ENCODE peak calls at places on chromosomes 1 and 21, in five cellular contexts. One of them, this sample, is unnamed. For H3K9me3, the result is how much of the 10 kb centered on the place peaks cover.

GRCh38 chr1:211601982-211602644 is 23.2 kb upstream of the SLC30A1 start:
- DNase-seq in PC-3: peak
- DNase-seq in astrocyte: no peak
- DNase-seq in IMR-90: no peak
- DNase-seq in neural progenitor cell: no peak
- DNase-seq in this sample: no peak

GRCh38 chr1:23401313-23401712 is 23.2 kb downstream of the TCEA3 start:
- DNase-seq in astrocyte: no peak
- DNase-seq in PC-3: no peak
- DNase-seq in neural progenitor cell: no peak
- DNase-seq in IMR-90: no peak
- DNase-seq in this sample: no peak

GRCh38 chr21:42150458-42151085 is 68.4 kb upstream of the ABCG1 start:
- DNase-seq in IMR-90: no peak
- DNase-seq in neural progenitor cell: no peak
- DNase-seq in PC-3: no peak
- DNase-seq in astrocyte: no peak
- DNase-seq in this sample: no peak

GRCh38 chr1:201399352-201400126 is 415 bp upstream of the LAD1 start:
- DNase-seq in neural progenitor cell: peak
- DNase-seq in PC-3: peak
- DNase-seq in astrocyte: no peak
- DNase-seq in IMR-90: no peak
- DNase-seq in this sample: peak

GRCh38 chr1:226002667-226003501 is 3.7 kb upstream of the SDE2 start:
- DNase-seq in PC-3: no peak
- DNase-seq in IMR-90: peak
- DNase-seq in neural progenitor cell: peak
- DNase-seq in astrocyte: peak
- DNase-seq in this sample: peak

GRCh38 chr1:236558069-236558468 is 34.3 kb downstream of the LGALS8 start:
- DNase-seq in PC-3: no peak
- DNase-seq in neural progenitor cell: no peak
- DNase-seq in IMR-90: no peak
- DNase-seq in astrocyte: no peak
- DNase-seq in this sample: no peak

GRCh38 chr1:235073968-235074334 is 54.7 kb downstream of the TOMM20 start:
- DNase-seq in PC-3: no peak
- DNase-seq in astrocyte: no peak
- DNase-seq in neural progenitor cell: no peak
- DNase-seq in IMR-90: no peak
- DNase-seq in this sample: no peak

GRCh38 chr1:44707112-44707881 is 23.7 kb downstream of the RNU5D-1 start:
- DNase-seq in astrocyte: peak
- DNase-seq in IMR-90: peak
- DNase-seq in PC-3: peak
- DNase-seq in neural progenitor cell: no peak
- DNase-seq in this sample: peak

GRCh38 chr1:214801191-214801590 is 198.2 kb downstream of the CENPF start:
- DNase-seq in PC-3: peak
- DNase-seq in astrocyte: no peak
- DNase-seq in neural progenitor cell: no peak
- DNase-seq in IMR-90: peak
- DNase-seq in this sample: peak

GRCh38 chr21:35991131-35991530 is 69.2 kb downstream of the SETD4 start:
- DNase-seq in IMR-90: no peak
- DNase-seq in neural progenitor cell: no peak
- DNase-seq in PC-3: no peak
- DNase-seq in astrocyte: no peak
- DNase-seq in this sample: no peak

GRCh38 chr1:100250264-100250663 is 630 bp upstream of the DBT start:
- DNase-seq in neural progenitor cell: no peak
- DNase-seq in PC-3: no peak
- DNase-seq in IMR-90: no peak
- DNase-seq in astrocyte: no peak
- DNase-seq in this sample: no peak
- H2AFZ ChIP-seq in neural progenitor cell: peak
- H2AFZ ChIP-seq in PC-3: peak
- H2AFZ ChIP-seq in IMR-90: peak
- H2AFZ ChIP-seq in astrocyte: peak
- H2AFZ ChIP-seq in this sample: peak

GRCh38 chr1:7471836-7472235 is 299.3 kb upstream of the VAMP3 start:
- DNase-seq in PC-3: no peak
- DNase-seq in IMR-90: peak
- DNase-seq in astrocyte: peak
- DNase-seq in neural progenitor cell: no peak
- DNase-seq in this sample: no peak
- H3K9ac ChIP-seq in PC-3: no peak
- H3K9ac ChIP-seq in IMR-90: peak
- H3K9ac ChIP-seq in astrocyte: peak
- H3K9ac ChIP-seq in neural progenitor cell: no peak
- H3K9ac ChIP-seq in this sample: no peak

GRCh38 chr1:91092503-91092902 is 70.7 kb upstream of the ZNF644 start:
- DNase-seq in astrocyte: peak
- DNase-seq in PC-3: peak
- DNase-seq in IMR-90: no peak
- DNase-seq in neural progenitor cell: peak
- DNase-seq in this sample: no peak

GRCh38 chr1:91091812-91092211 is 70.0 kb upstream of the ZNF644 start:
- DNase-seq in neural progenitor cell: no peak
- DNase-seq in IMR-90: no peak
- DNase-seq in PC-3: peak
- DNase-seq in astrocyte: peak
- DNase-seq in this sample: no peak
- H3K9me3 ChIP-seq in neural progenitor cell: under half
- H3K9me3 ChIP-seq in IMR-90: under half
- H3K9me3 ChIP-seq in PC-3: under half
- H3K9me3 ChIP-seq in astrocyte: under half
- H3K9me3 ChIP-seq in this sample: under half

GRCh38 chr1:36706416-36706815 is 223.7 kb upstream of the CSF3R start:
- DNase-seq in neural progenitor cell: no peak
- DNase-seq in astrocyte: no peak
- DNase-seq in PC-3: no peak
- DNase-seq in IMR-90: no peak
- DNase-seq in this sample: no peak

GRCh38 chr1:36702963-36703362 is 220.2 kb upstream of the CSF3R start:
- DNase-seq in IMR-90: no peak
- DNase-seq in astrocyte: no peak
- DNase-seq in neural progenitor cell: no peak
- DNase-seq in PC-3: no peak
- DNase-seq in this sample: no peak

GRCh38 chr1:36705629-36706028 is 222.9 kb upstream of the CSF3R start:
- DNase-seq in neural progenitor cell: no peak
- DNase-seq in IMR-90: no peak
- DNase-seq in PC-3: no peak
- DNase-seq in astrocyte: no peak
- DNase-seq in this sample: no peak

GRCh38 chr1:36707221-36707620 is 224.5 kb upstream of the CSF3R start:
- DNase-seq in IMR-90: no peak
- DNase-seq in PC-3: no peak
- DNase-seq in astrocyte: no peak
- DNase-seq in neural progenitor cell: no peak
- DNase-seq in this sample: no peak

DNA sequence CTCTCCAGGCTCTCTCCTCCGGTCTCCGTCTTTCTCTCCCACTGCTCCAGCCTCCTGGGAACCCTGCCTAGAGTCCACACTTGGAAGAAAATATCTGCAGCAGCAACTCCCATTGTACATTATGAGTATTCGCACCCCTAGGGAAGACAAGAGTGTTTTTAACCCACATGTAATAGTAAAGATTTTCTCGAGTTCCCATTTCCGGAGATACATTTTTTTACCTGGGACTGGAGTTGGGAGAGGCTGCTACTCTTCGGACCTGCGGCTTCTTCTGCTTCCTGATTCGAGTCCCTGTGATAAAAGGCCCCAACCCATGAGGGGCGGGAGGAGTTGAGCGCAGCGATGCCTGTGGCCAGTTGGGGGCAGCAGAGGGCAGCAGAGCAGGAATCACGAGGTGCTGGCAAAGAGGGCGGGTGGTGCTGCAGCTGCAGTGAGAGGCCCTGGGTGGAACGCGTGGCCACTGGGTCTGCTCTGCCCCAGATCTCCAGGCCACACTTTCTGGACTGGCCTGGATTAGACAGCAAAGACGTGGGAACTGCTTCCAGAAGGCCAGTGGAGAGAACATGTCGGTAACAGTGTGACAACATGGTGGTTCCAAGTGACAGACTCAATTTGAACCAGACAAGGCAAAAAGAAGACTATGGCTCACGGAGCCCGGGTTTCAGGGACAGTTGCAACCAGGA is 221.0 kb upstream of the CSF3R start:
- DNase-seq in astrocyte: peak
- DNase-seq in IMR-90: peak
- DNase-seq in PC-3: peak
- DNase-seq in neural progenitor cell: peak
- DNase-seq in this sample: peak
- H2AFZ ChIP-seq in astrocyte: no peak
- H2AFZ ChIP-seq in IMR-90: peak
- H2AFZ ChIP-seq in PC-3: no peak
- H2AFZ ChIP-seq in neural progenitor cell: peak
- H2AFZ ChIP-seq in this sample: no peak

GRCh38 chr1:153533689-153534201 is 2.0 kb downstream of the S100A6 start:
- DNase-seq in neural progenitor cell: no peak
- DNase-seq in astrocyte: peak
- DNase-seq in IMR-90: peak
- DNase-seq in PC-3: peak
- DNase-seq in this sample: peak
- H3K9ac ChIP-seq in neural progenitor cell: no peak
- H3K9ac ChIP-seq in astrocyte: peak
- H3K9ac ChIP-seq in IMR-90: peak
- H3K9ac ChIP-seq in PC-3: peak
- H3K9ac ChIP-seq in this sample: peak

GRCh38 chr1:2795926-2796325 is 5.6 kb downstream of the TTC34 start:
- DNase-seq in neural progenitor cell: no peak
- DNase-seq in astrocyte: no peak
- DNase-seq in PC-3: no peak
- DNase-seq in IMR-90: no peak
- DNase-seq in this sample: no peak
- H3K9me3 ChIP-seq in neural progenitor cell: under half
- H3K9me3 ChIP-seq in astrocyte: under half
- H3K9me3 ChIP-seq in PC-3: under half
- H3K9me3 ChIP-seq in IMR-90: under half
- H3K9me3 ChIP-seq in this sample: under half

GRCh38 chr1:62723841-62724240 is 35.7 kb upstream of the DOCK7 start:
- DNase-seq in IMR-90: no peak
- DNase-seq in PC-3: no peak
- DNase-seq in neural progenitor cell: no peak
- DNase-seq in astrocyte: no peak
- DNase-seq in this sample: no peak

GRCh38 chr1:62717483-62717882 is 29.3 kb upstream of the DOCK7 start:
- DNase-seq in neural progenitor cell: no peak
- DNase-seq in IMR-90: no peak
- DNase-seq in PC-3: no peak
- DNase-seq in astrocyte: no peak
- DNase-seq in this sample: no peak

GRCh38 chr1:62724430-62724829 is 36.2 kb upstream of the DOCK7 start:
- DNase-seq in neural progenitor cell: no peak
- DNase-seq in IMR-90: no peak
- DNase-seq in astrocyte: no peak
- DNase-seq in PC-3: no peak
- DNase-seq in this sample: no peak

GRCh38 chr1:62722796-62723195 is 34.6 kb upstream of the DOCK7 start:
- DNase-seq in IMR-90: no peak
- DNase-seq in neural progenitor cell: no peak
- DNase-seq in PC-3: no peak
- DNase-seq in astrocyte: no peak
- DNase-seq in this sample: no peak

GRCh38 chr1:62720946-62721554 is 32.9 kb upstream of the DOCK7 start:
- DNase-seq in PC-3: no peak
- DNase-seq in astrocyte: peak
- DNase-seq in neural progenitor cell: no peak
- DNase-seq in IMR-90: peak
- DNase-seq in this sample: no peak
- H2AFZ ChIP-seq in PC-3: no peak
- H2AFZ ChIP-seq in astrocyte: no peak
- H2AFZ ChIP-seq in neural progenitor cell: no peak
- H2AFZ ChIP-seq in IMR-90: no peak
- H2AFZ ChIP-seq in this sample: no peak